ENCODE peak calls at places on chromosomes 16 and 17, in six cellular contexts. G, T, S, I, B and O are unnamed samples.

GRCh38 chr16:85755929-85756768 is 5.3 kb upstream of the C16orf74 start:
- DNase-seq in S (peak), I (no peak), G (no peak), B (no peak), T (peak), O (no peak)

GRCh38 chr17:61442136-61442775 is 10.0 kb upstream of the TBX4 start:
- DNase-seq in S (no peak), I (no peak), T (no peak), G (no peak), B (no peak), O (no peak)

GRCh38 chr16:82023206-82023605 is 11.8 kb upstream of the HSD17B2 start:
- DNase-seq in G (no peak), B (no peak), T (no peak), S (no peak), I (no peak), O (no peak)

GRCh38 chr17:7845359-7846062 is 9.4 kb upstream of the TMEM88 start:
- DNase-seq in G (peak), B (no peak), S (no peak), T (no peak), I (no peak), O (no peak)

GRCh38 chr17:81090361-81091133 is 55.6 kb downstream of the BAIAP2 start:
- DNase-seq in T (peak), S (no peak), B (no peak), I (no peak), G (peak), O (peak)

GRCh38 chr16:56451753-56452689 is 667 bp downstream of the OGFOD1 start:
- DNase-seq in S (peak), T (no peak), I (peak), G (no peak), B (peak), O (peak)

GRCh38 chr17:2395258-2396170 is 5.3 kb downstream of the MNT start:
- DNase-seq in S (peak), I (no peak), T (peak), G (peak), B (peak), O (peak)

GRCh38 chr16:84274515-84274914 is 20.2 kb upstream of the WFDC1 start:
- DNase-seq in B (no peak), T (no peak), S (no peak), I (no peak), G (no peak), O (no peak)

GRCh38 chr16:4481526-4481925 is 5.3 kb downstream of the HMOX2 start:
- DNase-seq in B (no peak), T (no peak), G (no peak), S (no peak), I (no peak), O (no peak)

GRCh38 chr16:69107311-69107962 is 2.0 kb downstream of the HAS3 start:
- DNase-seq in I (no peak), S (peak), B (no peak), G (peak), T (peak), O (no peak)

GRCh38 chr16:68283840-68284595 is 19.7 kb downstream of the SLC7A6 start:
- DNase-seq in B (no peak), T (no peak), I (no peak), G (no peak), S (no peak), O (no peak)

GRCh38 chr16:86095131-86095752 is 196.3 kb downstream of the IRF8 start:
- DNase-seq in G (peak), T (peak), I (no peak), B (no peak), S (no peak), O (no peak)

GRCh38 chr17:38709864-38710602 is 5.0 kb downstream of the MLLT6 start:
- DNase-seq in B (no peak), S (no peak), I (no peak), G (no peak), T (no peak), O (no peak)

GRCh38 chr16:14024300-14024699 is 46.8 kb upstream of the MRTFB start:
- DNase-seq in G (no peak), S (peak), I (no peak), B (no peak), T (no peak), O (peak)

GRCh38 chr17:78933959-78934568 is 8.9 kb upstream of the TIMP2 start:
- DNase-seq in B (peak), I (peak), G (peak), S (peak), T (peak), O (peak)

GRCh38 chr17:73228748-73229236 is 32.9 kb downstream of the CPSF4L start:
- DNase-seq in S (peak), G (no peak), B (peak), T (no peak), I (peak), O (peak)

GRCh38 chr16:8776193-8776592 is 21.2 kb downstream of the TMEM186 start:
- DNase-seq in T (no peak), G (no peak), B (no peak), S (no peak), I (no peak), O (no peak)

GRCh38 chr17:1709971-1710806 is at the start of gene TLCD2:
- DNase-seq in S (peak), T (peak), G (peak), B (peak), I (no peak), O (peak)

GRCh38 chr17:11276486-11276885 is 35.5 kb downstream of the SHISA6 start:
- DNase-seq in B (no peak), G (no peak), S (no peak), I (no peak), T (no peak), O (no peak)

GRCh38 chr16:1789643-1790045 is 3.9 kb downstream of the IGFALS start:
- DNase-seq in I (no peak), S (no peak), T (peak), G (peak), B (no peak), O (no peak)

GRCh38 chr16:85010931-85011845 is at the start of gene ZDHHC7:
- DNase-seq in T (peak), G (peak), B (peak), S (peak), I (no peak), O (peak)

GRCh38 chr17:43907425-43907981 is at the start of gene MPP2:
- DNase-seq in G (peak), S (peak), T (peak), B (peak), I (peak), O (peak)

GRCh38 chr17:10435096-10435495 is 13.3 kb upstream of the MYH8 start:
- DNase-seq in I (no peak), S (no peak), T (no peak), G (no peak), B (no peak), O (peak)

GRCh38 chr17:35087731-35088646 is 24.5 kb upstream of the RFFL start:
- DNase-seq in I (no peak), G (peak), B (peak), T (peak), S (peak), O (peak)

GRCh38 chr16:85227924-85228462 is 115.7 kb upstream of the CIBAR2 start:
- DNase-seq in B (peak), S (peak), G (no peak), I (no peak), T (no peak), O (peak)

GRCh38 chr16:28924399-28924761 is 658 bp downstream of the RABEP2 start:
- DNase-seq in T (peak), S (no peak), I (no peak), B (no peak), G (no peak), O (no peak)

GRCh38 chr17:78294356-78294755 is 62.9 kb downstream of the TMEM235 start:
- DNase-seq in G (no peak), T (no peak), B (no peak), I (no peak), S (no peak), O (no peak)

GRCh38 chr17:14078027-14078426 is 8.7 kb downstream of the COX10 start:
- DNase-seq in S (no peak), B (no peak), T (no peak), G (no peak), I (no peak), O (no peak)

GRCh38 chr16:11585460-11586374 is 1.0 kb downstream of the LITAF start:
- DNase-seq in S (no peak), T (peak), B (no peak), I (no peak), G (peak), O (no peak)

GRCh38 chr16:30065943-30066881 is 652 bp downstream of the ALDOA start:
- DNase-seq in I (no peak), G (peak), S (peak), B (peak), T (no peak), O (peak)

GRCh38 chr17:17786998-17787397 is 49.8 kb downstream of the SREBF1 start:
- DNase-seq in T (no peak), S (no peak), B (no peak), G (no peak), I (no peak), O (no peak)

GRCh38 chr16:80994451-80994850 is 12.2 kb downstream of the CMC2 start:
- DNase-seq in T (no peak), G (no peak), I (no peak), B (no peak), S (peak), O (peak)

GRCh38 chr17:35879748-35880654 is at the start of gene CCL5:
- DNase-seq in I (no peak), B (no peak), T (peak), S (no peak), G (no peak), O (peak)

GRCh38 chr16:85176541-85177447 is 64.5 kb upstream of the CIBAR2 start:
- DNase-seq in T (no peak), S (no peak), G (no peak), B (no peak), I (no peak), O (no peak)

GRCh38 chr16:84643180-84643583 is 5.1 kb upstream of the KLHL36 start:
- DNase-seq in I (no peak), T (no peak), G (peak), S (peak), B (peak), O (peak)

GRCh38 chr17:46885415-46885814 is 34.0 kb downstream of the WNT9B start:
- DNase-seq in T (no peak), G (no peak), I (no peak), S (no peak), B (no peak), O (no peak)

GRCh38 chr16:46746821-46747776 is 1.0 kb downstream of the MYLK3 start:
- DNase-seq in T (peak), G (peak), B (no peak), S (no peak), I (no peak), O (no peak)

GRCh38 chr16:8867483-8868271 is 1.1 kb downstream of the CARHSP1 start:
- DNase-seq in B (no peak), I (no peak), S (no peak), T (peak), G (no peak), O (no peak)

GRCh38 chr17:62906881-62907280 is 59.2 kb upstream of the TANC2 start:
- DNase-seq in I (no peak), S (no peak), B (no peak), G (no peak), T (no peak), O (no peak)

GRCh38 chr17:54972406-54973138 is 4.0 kb downstream of the STXBP4 start:
- DNase-seq in G (no peak), I (no peak), T (no peak), S (no peak), B (no peak), O (peak)

DNA sequence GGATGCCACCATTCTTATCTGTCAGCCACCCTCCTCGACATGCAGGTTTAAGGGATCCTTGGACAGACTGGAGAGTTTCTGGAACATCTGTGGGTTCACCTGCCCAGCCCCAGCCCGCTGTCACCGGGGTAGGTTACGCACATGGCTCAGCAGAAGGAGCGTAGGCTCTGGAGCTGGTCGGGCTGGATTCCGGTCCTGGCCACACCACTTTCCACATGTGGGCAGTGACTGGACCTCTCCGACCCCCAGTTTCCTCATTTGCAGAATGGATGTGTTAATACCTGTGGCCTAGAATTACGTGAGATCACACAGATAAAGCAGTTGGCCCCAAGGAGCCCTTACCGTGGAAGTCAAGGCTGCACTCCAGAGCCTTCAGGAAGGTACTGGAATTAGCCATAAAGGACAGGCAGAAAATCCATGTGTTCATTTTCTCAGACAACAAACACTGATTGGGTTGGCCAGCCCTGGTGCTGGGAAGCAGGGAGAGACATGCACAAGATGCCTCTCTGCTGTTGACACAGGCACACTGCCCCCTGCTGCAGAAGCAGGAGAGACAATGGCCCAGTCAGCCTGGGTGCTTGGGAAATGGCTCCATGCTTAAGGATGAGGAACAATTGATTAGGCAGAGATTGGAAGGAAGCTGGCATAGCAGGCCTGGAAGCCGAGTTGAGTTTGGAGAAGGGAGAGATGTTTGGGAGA is 58.8 kb downstream of the SF3B3 start:
- DNase-seq in T (no peak), S (no peak), B (no peak), G (no peak), I (no peak), O (peak)
- TF ChIP-seq CTCF in T (peak), S (peak), B (peak), G (peak), I (peak), O (peak)

GRCh38 chr17:29042026-29042678 is 789 bp upstream of the PIPOX start:
- DNase-seq in I (no peak), T (no peak), B (no peak), G (no peak), S (no peak), O (no peak)
- H3K4me3 ChIP-seq in I (peak), T (no peak), B (no peak), G (no peak), S (peak), O (no peak)

GRCh38 chr16:74984194-74984669 is 691 bp downstream of the WDR59 start:
- DNase-seq in S (peak), I (no peak), T (no peak), B (peak), G (no peak), O (peak)
- TF ChIP-seq CTCF in S (no peak), I (no peak), T (no peak), B (no peak), G (no peak), O (no peak)

GRCh38 chr17:32563583-32563982 is 76.8 kb downstream of the CDK5R1 start:
- DNase-seq in T (no peak), B (no peak), G (no peak), I (no peak), S (no peak), O (no peak)
- H3K4me3 ChIP-seq in T (no peak), B (no peak), G (no peak), I (no peak), S (no peak), O (no peak)